ENCODE peak calls at places on chromosomes 11 and 22, in eight cellular contexts. One of them, this sample, is unnamed.

GRCh38 chr11:76663461-76663760 is 7.1 kb downstream of the LRRC32 start:
- DNase-seq in heart right ventricle: no peak
- DNase-seq in uterus: no peak
- DNase-seq in tibial nerve: no peak
- DNase-seq in mucosa of descending colon: no peak
- DNase-seq in left lung: no peak
- DNase-seq in brain microvascular endothelial cell: no peak
- DNase-seq in stomach: no peak
- DNase-seq in this sample: no peak

GRCh38 chr22:19764636-19765476 is 4.3 kb downstream of the TBX1 start:
- DNase-seq in mucosa of descending colon: no peak
- DNase-seq in tibial nerve: no peak
- DNase-seq in left lung: peak
- DNase-seq in heart right ventricle: no peak
- DNase-seq in brain microvascular endothelial cell: no peak
- DNase-seq in uterus: no peak
- DNase-seq in stomach: no peak
- DNase-seq in this sample: no peak

GRCh38 chr11:75873417-75874148 is 58.6 kb downstream of the UVRAG start:
- DNase-seq in tibial nerve: no peak
- DNase-seq in mucosa of descending colon: no peak
- DNase-seq in brain microvascular endothelial cell: no peak
- DNase-seq in uterus: no peak
- DNase-seq in left lung: no peak
- DNase-seq in stomach: no peak
- DNase-seq in heart right ventricle: no peak
- DNase-seq in this sample: no peak

GRCh38 chr11:126310229-126310991 is 6.5 kb downstream of the DCPS start:
- DNase-seq in uterus: peak
- DNase-seq in tibial nerve: peak
- DNase-seq in heart right ventricle: peak
- DNase-seq in brain microvascular endothelial cell: peak
- DNase-seq in stomach: peak
- DNase-seq in mucosa of descending colon: peak
- DNase-seq in left lung: peak
- DNase-seq in this sample: peak

GRCh38 chr11:128904872-128905344 is 13.8 kb downstream of the KCNJ5 start:
- DNase-seq in mucosa of descending colon: peak
- DNase-seq in left lung: no peak
- DNase-seq in tibial nerve: no peak
- DNase-seq in uterus: no peak
- DNase-seq in heart right ventricle: peak
- DNase-seq in stomach: no peak
- DNase-seq in brain microvascular endothelial cell: no peak
- DNase-seq in this sample: no peak

GRCh38 chr11:70298243-70298915 is 27.9 kb downstream of the PPFIA1 start:
- DNase-seq in uterus: no peak
- DNase-seq in left lung: no peak
- DNase-seq in tibial nerve: no peak
- DNase-seq in stomach: no peak
- DNase-seq in mucosa of descending colon: no peak
- DNase-seq in heart right ventricle: no peak
- DNase-seq in brain microvascular endothelial cell: no peak
- DNase-seq in this sample: no peak

GRCh38 chr11:83933008-83933407 is 646.8 kb upstream of the CCDC90B start:
- DNase-seq in uterus: no peak
- DNase-seq in heart right ventricle: no peak
- DNase-seq in stomach: no peak
- DNase-seq in tibial nerve: no peak
- DNase-seq in mucosa of descending colon: no peak
- DNase-seq in left lung: no peak
- DNase-seq in brain microvascular endothelial cell: no peak
- DNase-seq in this sample: no peak

GRCh38 chr11:396511-396947 is 2.5 kb downstream of the PKP3 start:
- DNase-seq in brain microvascular endothelial cell: no peak
- DNase-seq in tibial nerve: no peak
- DNase-seq in heart right ventricle: no peak
- DNase-seq in left lung: no peak
- DNase-seq in stomach: no peak
- DNase-seq in uterus: no peak
- DNase-seq in mucosa of descending colon: peak
- DNase-seq in this sample: no peak

GRCh38 chr22:38260760-38261477 is 11.9 kb downstream of the TMEM184B start:
- DNase-seq in mucosa of descending colon: no peak
- DNase-seq in heart right ventricle: no peak
- DNase-seq in brain microvascular endothelial cell: no peak
- DNase-seq in uterus: no peak
- DNase-seq in left lung: no peak
- DNase-seq in stomach: no peak
- DNase-seq in tibial nerve: no peak
- DNase-seq in this sample: no peak

GRCh38 chr22:44746836-44747519 is 5.4 kb upstream of the ARHGAP8 start:
- DNase-seq in mucosa of descending colon: peak
- DNase-seq in brain microvascular endothelial cell: no peak
- DNase-seq in tibial nerve: no peak
- DNase-seq in heart right ventricle: no peak
- DNase-seq in stomach: peak
- DNase-seq in uterus: no peak
- DNase-seq in left lung: no peak
- DNase-seq in this sample: no peak

GRCh38 chr11:109086931-109087330 is 335.1 kb upstream of the C11orf87 start:
- DNase-seq in left lung: no peak
- DNase-seq in mucosa of descending colon: no peak
- DNase-seq in heart right ventricle: no peak
- DNase-seq in brain microvascular endothelial cell: no peak
- DNase-seq in uterus: no peak
- DNase-seq in tibial nerve: no peak
- DNase-seq in stomach: no peak
- DNase-seq in this sample: no peak

GRCh38 chr11:43034341-43034740 is 277.5 kb upstream of the API5 start:
- DNase-seq in heart right ventricle: no peak
- DNase-seq in brain microvascular endothelial cell: no peak
- DNase-seq in left lung: no peak
- DNase-seq in mucosa of descending colon: no peak
- DNase-seq in tibial nerve: no peak
- DNase-seq in stomach: no peak
- DNase-seq in uterus: no peak
- DNase-seq in this sample: no peak
- TF ChIP-seq CTCF in heart right ventricle: no peak
- TF ChIP-seq CTCF in brain microvascular endothelial cell: no peak
- TF ChIP-seq CTCF in left lung: no peak
- TF ChIP-seq CTCF in mucosa of descending colon: no peak
- TF ChIP-seq CTCF in tibial nerve: no peak
- TF ChIP-seq CTCF in stomach: no peak
- TF ChIP-seq CTCF in uterus: no peak
- TF ChIP-seq CTCF in this sample: no peak

DNA sequence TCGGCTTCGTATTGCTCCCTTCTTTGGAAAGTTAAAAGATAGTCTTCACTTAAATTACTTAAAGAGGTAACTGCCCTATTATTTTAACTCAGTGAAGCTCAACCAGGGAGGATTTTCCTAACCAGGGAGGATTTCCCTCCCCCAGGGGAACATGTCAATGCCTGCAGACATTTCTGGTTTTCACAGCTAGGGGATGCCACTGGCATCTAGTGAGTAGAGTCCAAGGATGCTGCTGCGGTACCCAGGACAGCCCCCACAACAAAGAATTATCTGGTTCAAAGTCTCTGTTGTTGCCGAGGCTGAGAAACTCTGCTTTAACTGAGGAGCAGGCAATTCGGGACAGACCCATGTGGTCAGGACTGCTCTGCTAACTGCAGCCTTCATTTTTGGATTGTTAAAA is 82.2 kb downstream of the DEPDC5 start:
- DNase-seq in uterus: no peak
- DNase-seq in stomach: no peak
- DNase-seq in left lung: no peak
- DNase-seq in heart right ventricle: no peak
- DNase-seq in brain microvascular endothelial cell: no peak
- DNase-seq in tibial nerve: no peak
- DNase-seq in mucosa of descending colon: no peak
- DNase-seq in this sample: no peak
- TF ChIP-seq CTCF in uterus: no peak
- TF ChIP-seq CTCF in stomach: no peak
- TF ChIP-seq CTCF in left lung: no peak
- TF ChIP-seq CTCF in heart right ventricle: no peak
- TF ChIP-seq CTCF in brain microvascular endothelial cell: peak
- TF ChIP-seq CTCF in tibial nerve: no peak
- TF ChIP-seq CTCF in mucosa of descending colon: no peak
- TF ChIP-seq CTCF in this sample: no peak

GRCh38 chr22:26889794-26890193 is 232.4 kb downstream of the MIAT start:
- DNase-seq in tibial nerve: no peak
- DNase-seq in left lung: no peak
- DNase-seq in heart right ventricle: no peak
- DNase-seq in uterus: no peak
- DNase-seq in mucosa of descending colon: no peak
- DNase-seq in stomach: no peak
- DNase-seq in brain microvascular endothelial cell: no peak
- DNase-seq in this sample: no peak

GRCh38 chr22:26891431-26891830 is 234.0 kb downstream of the MIAT start:
- DNase-seq in mucosa of descending colon: no peak
- DNase-seq in uterus: no peak
- DNase-seq in brain microvascular endothelial cell: no peak
- DNase-seq in stomach: no peak
- DNase-seq in tibial nerve: no peak
- DNase-seq in heart right ventricle: no peak
- DNase-seq in left lung: no peak
- DNase-seq in this sample: no peak

GRCh38 chr22:26892401-26893033 is 235.1 kb downstream of the MIAT start:
- DNase-seq in tibial nerve: no peak
- DNase-seq in brain microvascular endothelial cell: no peak
- DNase-seq in heart right ventricle: no peak
- DNase-seq in stomach: peak
- DNase-seq in left lung: no peak
- DNase-seq in uterus: no peak
- DNase-seq in mucosa of descending colon: no peak
- DNase-seq in this sample: no peak

GRCh38 chr22:26888887-26889286 is 231.5 kb downstream of the MIAT start:
- DNase-seq in heart right ventricle: no peak
- DNase-seq in stomach: no peak
- DNase-seq in brain microvascular endothelial cell: no peak
- DNase-seq in mucosa of descending colon: no peak
- DNase-seq in uterus: no peak
- DNase-seq in tibial nerve: no peak
- DNase-seq in left lung: no peak
- DNase-seq in this sample: no peak

GRCh38 chr22:26890870-26891269 is 233.5 kb downstream of the MIAT start:
- DNase-seq in tibial nerve: no peak
- DNase-seq in left lung: no peak
- DNase-seq in uterus: no peak
- DNase-seq in brain microvascular endothelial cell: no peak
- DNase-seq in mucosa of descending colon: no peak
- DNase-seq in stomach: no peak
- DNase-seq in heart right ventricle: no peak
- DNase-seq in this sample: no peak
- TF ChIP-seq CTCF in tibial nerve: no peak
- TF ChIP-seq CTCF in left lung: no peak
- TF ChIP-seq CTCF in uterus: no peak
- TF ChIP-seq CTCF in brain microvascular endothelial cell: peak
- TF ChIP-seq CTCF in mucosa of descending colon: no peak
- TF ChIP-seq CTCF in stomach: no peak
- TF ChIP-seq CTCF in heart right ventricle: no peak
- TF ChIP-seq CTCF in this sample: peak

DNA sequence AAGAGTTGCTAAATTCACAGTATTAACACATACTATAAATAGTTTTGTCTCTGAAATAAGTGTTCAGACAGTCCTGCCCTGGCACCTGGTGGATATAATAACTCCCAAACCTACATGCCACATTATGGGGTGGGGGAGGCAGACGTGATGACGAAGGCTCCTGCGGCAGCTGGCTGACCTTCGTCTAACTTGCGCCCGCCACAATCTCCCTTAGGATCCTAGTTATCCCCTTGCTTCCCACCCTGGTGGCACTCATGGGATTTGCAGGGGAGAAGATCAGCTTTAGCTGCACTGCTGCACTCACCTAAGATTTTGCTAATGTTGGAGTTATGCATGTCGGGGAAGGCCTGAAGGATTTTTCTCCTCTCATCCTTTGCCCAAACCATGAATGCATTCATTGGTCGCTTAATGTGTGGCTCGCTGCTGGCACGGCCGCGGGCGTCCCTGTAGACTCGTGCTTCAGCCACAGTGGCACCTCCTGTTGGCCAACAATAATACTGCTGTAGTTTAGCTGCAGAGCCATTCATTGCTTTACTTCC is 367.6 kb downstream of the SOX6 start:
- DNase-seq in tibial nerve: no peak
- DNase-seq in left lung: no peak
- DNase-seq in mucosa of descending colon: no peak
- DNase-seq in stomach: no peak
- DNase-seq in heart right ventricle: peak
- DNase-seq in uterus: no peak
- DNase-seq in brain microvascular endothelial cell: no peak
- DNase-seq in this sample: no peak
- TF ChIP-seq CTCF in tibial nerve: no peak
- TF ChIP-seq CTCF in left lung: no peak
- TF ChIP-seq CTCF in mucosa of descending colon: no peak
- TF ChIP-seq CTCF in stomach: no peak
- TF ChIP-seq CTCF in heart right ventricle: peak
- TF ChIP-seq CTCF in uterus: no peak
- TF ChIP-seq CTCF in brain microvascular endothelial cell: peak
- TF ChIP-seq CTCF in this sample: peak

GRCh38 chr11:20243974-20244373 is 83.7 kb upstream of the DBX1 start:
- DNase-seq in tibial nerve: no peak
- DNase-seq in brain microvascular endothelial cell: no peak
- DNase-seq in uterus: no peak
- DNase-seq in heart right ventricle: no peak
- DNase-seq in stomach: no peak
- DNase-seq in mucosa of descending colon: no peak
- DNase-seq in left lung: no peak
- DNase-seq in this sample: no peak
- TF ChIP-seq CTCF in tibial nerve: no peak
- TF ChIP-seq CTCF in brain microvascular endothelial cell: peak
- TF ChIP-seq CTCF in uterus: no peak
- TF ChIP-seq CTCF in heart right ventricle: no peak
- TF ChIP-seq CTCF in stomach: no peak
- TF ChIP-seq CTCF in mucosa of descending colon: no peak
- TF ChIP-seq CTCF in left lung: no peak
- TF ChIP-seq CTCF in this sample: peak

DNA sequence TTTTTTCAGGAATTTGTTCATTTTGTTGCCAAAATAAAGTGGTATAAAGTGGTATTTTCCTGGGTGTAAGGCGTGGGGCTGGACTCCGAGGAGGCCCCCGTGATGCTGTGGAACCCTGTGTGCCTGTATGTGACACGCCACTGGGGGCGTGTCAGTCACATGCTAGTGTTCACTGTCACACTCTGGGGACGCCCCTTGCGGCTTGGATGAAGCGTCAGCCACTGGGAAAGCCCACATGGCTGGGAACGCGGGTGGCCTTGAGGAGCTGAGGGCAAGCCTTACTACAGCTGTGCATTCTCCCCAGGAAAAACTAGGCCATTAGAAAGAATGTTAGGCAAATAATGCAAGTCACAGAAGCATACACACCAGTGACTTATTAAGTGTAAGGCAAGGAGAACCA is 77.0 kb upstream of the SLC25A18 start:
- DNase-seq in mucosa of descending colon: no peak
- DNase-seq in heart right ventricle: no peak
- DNase-seq in brain microvascular endothelial cell: no peak
- DNase-seq in stomach: no peak
- DNase-seq in uterus: no peak
- DNase-seq in left lung: no peak
- DNase-seq in tibial nerve: no peak
- DNase-seq in this sample: no peak
- TF ChIP-seq CTCF in mucosa of descending colon: no peak
- TF ChIP-seq CTCF in heart right ventricle: no peak
- TF ChIP-seq CTCF in brain microvascular endothelial cell: no peak
- TF ChIP-seq CTCF in stomach: no peak
- TF ChIP-seq CTCF in uterus: no peak
- TF ChIP-seq CTCF in left lung: no peak
- TF ChIP-seq CTCF in tibial nerve: no peak
- TF ChIP-seq CTCF in this sample: no peak

This sample was measured in type B pancreatic cell.